ENCODE peak calls at places on chromosomes 7 and 10, in nine cellular contexts. I, J, V, X, M, T, B, Q and U are unnamed samples.

GRCh38 chr7:15334524-15335269 is 227.1 kb downstream of the AGMO start:
- DNase-seq in I (no peak), J (no peak), V (no peak), X (no peak), M (no peak), T (no peak), B (no peak), Q (no peak), U (no peak)

GRCh38 chr10:93267521-93267920 is 193.8 kb downstream of the CYP26A1 start:
- DNase-seq in I (no peak), J (no peak), V (no peak), X (no peak), M (no peak), T (peak; percentile 90), B (no peak), Q (no peak), U (no peak)

GRCh38 chr10:1117651-1118050 is 61.5 kb downstream of the WDR37 start:
- DNase-seq in I (no peak), J (no peak), V (no peak), X (no peak), M (no peak), T (no peak), B (no peak), Q (no peak), U (no peak)

GRCh38 chr7:157495177-157495553 is 158.4 kb downstream of the DNAJB6 start:
- DNase-seq in I (no peak), J (no peak), V (no peak), X (no peak), M (no peak), T (peak; percentile 51), B (no peak), Q (no peak), U (no peak)

GRCh38 chr7:107414198-107414597 is 55.7 kb upstream of the GPR22 start:
- DNase-seq in I (no peak), J (no peak), V (no peak), X (no peak), M (no peak), T (no peak), B (no peak), Q (no peak), U (no peak)

GRCh38 chr10:10734356-10735064 is 283.2 kb upstream of the CELF2 start:
- DNase-seq in I (no peak), J (no peak), V (no peak), X (no peak), M (no peak), T (no peak), B (no peak), Q (no peak), U (no peak)

GRCh38 chr7:66505531-66506451 is 122.9 kb upstream of the KCTD7 start:
- DNase-seq in I (no peak), J (no peak), V (no peak), X (no peak), M (no peak), T (no peak), B (no peak), Q (no peak), U (no peak)

GRCh38 chr10:127935115-127935561 is 28.2 kb downstream of the PTPRE start:
- DNase-seq in I (no peak), J (no peak), V (peak; percentile 43), X (no peak), M (no peak), T (no peak), B (no peak), Q (no peak), U (no peak)

GRCh38 chr7:50712527-50713356 is 70.0 kb downstream of the GRB10 start:
- DNase-seq in I (no peak), J (no peak), V (no peak), X (no peak), M (no peak), T (no peak), B (no peak), Q (peak; percentile 67), U (no peak)

GRCh38 chr10:34739915-34740314 is 75.2 kb downstream of the PARD3 start:
- DNase-seq in I (no peak), J (no peak), V (no peak), X (no peak), M (peak; percentile 71), T (no peak), B (no peak), Q (peak; percentile 66), U (no peak)

GRCh38 chr10:18340496-18341051 is 200.3 kb downstream of the CACNB2 start:
- DNase-seq in I (no peak), J (no peak), V (no peak), X (no peak), M (no peak), T (no peak), B (no peak), Q (no peak), U (no peak)

GRCh38 chr7:89607797-89608196 is 546.5 kb upstream of the STEAP1 start:
- DNase-seq in I (no peak), J (no peak), V (no peak), X (peak; percentile 11), M (no peak), T (no peak), B (no peak), Q (no peak), U (no peak)

GRCh38 chr10:75606203-75606779 is 174.9 kb downstream of the LRMDA start:
- DNase-seq in I (no peak), J (no peak), V (no peak), X (no peak), M (no peak), T (peak; percentile 60), B (no peak), Q (no peak), U (no peak)

GRCh38 chr7:10034843-10035556 is 938.7 kb upstream of the PHF14 start:
- DNase-seq in I (no peak), J (no peak), V (no peak), X (no peak), M (no peak), T (no peak), B (no peak), Q (no peak), U (no peak)